ENCODE peak calls at places on chromosomes 12 and 14, in four cellular contexts. One of them, this sample, is unnamed.

GRCh38 chr12:129312048-129312447 is 458.8 kb downstream of the GLT1D1 start:
- DNase-seq in HFFc6: no peak
- DNase-seq in sciatic nerve: no peak
- DNase-seq in heart right ventricle: no peak
- DNase-seq in this sample: no peak

GRCh38 chr14:96225745-96226151 is 21.1 kb downstream of the BDKRB2 start:
- DNase-seq in HFFc6: peak
- DNase-seq in sciatic nerve: peak
- DNase-seq in heart right ventricle: peak
- DNase-seq in this sample: peak

GRCh38 chr14:104390941-104391901 is 188.3 kb upstream of the C14orf180 start:
- DNase-seq in HFFc6: no peak
- DNase-seq in sciatic nerve: peak
- DNase-seq in heart right ventricle: no peak
- DNase-seq in this sample: no peak

GRCh38 chr12:67456281-67456918 is 187.2 kb downstream of the CAND1 start:
- DNase-seq in HFFc6: peak
- DNase-seq in sciatic nerve: no peak
- DNase-seq in heart right ventricle: peak
- DNase-seq in this sample: peak

GRCh38 chr12:42332301-42332894 is 6.4 kb downstream of the PPHLN1 start:
- DNase-seq in HFFc6: peak
- DNase-seq in sciatic nerve: no peak
- DNase-seq in heart right ventricle: peak
- DNase-seq in this sample: peak

GRCh38 chr14:75840911-75841310 is 140.9 kb downstream of the TGFB3 start:
- DNase-seq in HFFc6: no peak
- DNase-seq in sciatic nerve: no peak
- DNase-seq in heart right ventricle: no peak
- DNase-seq in this sample: no peak

GRCh38 chr12:69173358-69173757 is 66.0 kb upstream of the CPSF6 start:
- DNase-seq in HFFc6: no peak
- DNase-seq in sciatic nerve: no peak
- DNase-seq in heart right ventricle: no peak
- DNase-seq in this sample: no peak

GRCh38 chr14:93857500-93857899 is 69.2 kb upstream of the PRIMA1 start:
- DNase-seq in HFFc6: no peak
- DNase-seq in sciatic nerve: no peak
- DNase-seq in heart right ventricle: no peak
- DNase-seq in this sample: no peak

GRCh38 chr14:63486729-63487128 is 56.4 kb downstream of the PPP2R5E start:
- DNase-seq in HFFc6: no peak
- DNase-seq in sciatic nerve: no peak
- DNase-seq in heart right ventricle: no peak
- DNase-seq in this sample: no peak

GRCh38 chr12:67220065-67220464 is 49.1 kb upstream of the CAND1 start:
- DNase-seq in HFFc6: no peak
- DNase-seq in sciatic nerve: no peak
- DNase-seq in heart right ventricle: no peak
- DNase-seq in this sample: peak

GRCh38 chr12:25816637-25817036 is 141.8 kb upstream of the RASSF8 start:
- DNase-seq in HFFc6: no peak
- DNase-seq in sciatic nerve: no peak
- DNase-seq in heart right ventricle: no peak
- DNase-seq in this sample: no peak

GRCh38 chr12:1922985-1923384 is 4.5 kb upstream of the CACNA2D4 start:
- DNase-seq in HFFc6: no peak
- DNase-seq in sciatic nerve: peak
- DNase-seq in heart right ventricle: no peak
- DNase-seq in this sample: peak

GRCh38 chr12:125336246-125336645 is 271.0 kb downstream of the AACS start:
- DNase-seq in HFFc6: no peak
- DNase-seq in sciatic nerve: no peak
- DNase-seq in heart right ventricle: no peak
- DNase-seq in this sample: no peak

GRCh38 chr12:96578526-96579125 is 89.2 kb downstream of the CFAP54 start:
- DNase-seq in HFFc6: peak
- DNase-seq in sciatic nerve: no peak
- DNase-seq in heart right ventricle: peak
- DNase-seq in this sample: peak

GRCh38 chr12:123654129-123654701 is 16.7 kb upstream of the TCTN2 start:
- DNase-seq in HFFc6: no peak
- DNase-seq in sciatic nerve: no peak
- DNase-seq in heart right ventricle: no peak
- DNase-seq in this sample: no peak

GRCh38 chr14:39015360-39015961 is 87.6 kb downstream of the SEC23A start:
- DNase-seq in HFFc6: peak
- DNase-seq in sciatic nerve: no peak
- DNase-seq in heart right ventricle: peak
- DNase-seq in this sample: peak

GRCh38 chr14:90510208-90510607 is 113.4 kb downstream of the CALM1 start:
- DNase-seq in HFFc6: no peak
- DNase-seq in sciatic nerve: no peak
- DNase-seq in heart right ventricle: no peak
- DNase-seq in this sample: no peak

This sample was measured in AG20443.